ENCODE peak calls at places on chromosomes 1 and 21, in six cellular contexts. S is gastrocnemius medialis, L is hepatocyte, I is neural crest cell, Q is AG10803, V is cardiac muscle cell. U is an unnamed sample.

GRCh38 chr1:203202431-203203245 is 16.1 kb upstream of the CHI3L1 start:
- DNase-seq in S (peak), L (peak), I (no peak), Q (peak), V (no peak), U (no peak)

GRCh38 chr1:238658766-238659165 is 727.6 kb upstream of the CHRM3 start:
- DNase-seq in S (no peak), L (peak), I (no peak), Q (peak), V (peak), U (no peak)

GRCh38 chr1:223827193-223827663 is 18.5 kb downstream of the TP53BP2 start:
- DNase-seq in S (no peak), L (no peak), I (no peak), Q (no peak), V (no peak), U (no peak)

GRCh38 chr1:12078938-12079861 is 16.1 kb downstream of the TNFRSF8 start:
- DNase-seq in S (no peak), L (peak), I (peak), Q (peak), V (peak), U (peak)

GRCh38 chr21:35457097-35457496 is 408.0 kb upstream of the RUNX1 start:
- DNase-seq in S (no peak), L (no peak), I (no peak), Q (no peak), V (no peak), U (no peak)

GRCh38 chr1:201648066-201648910 is 109.4 kb downstream of the NAV1 start:
- DNase-seq in S (no peak), L (peak), I (peak), Q (peak), V (peak), U (peak)

GRCh38 chr1:26373281-26373680 is 731 bp upstream of the ZNF683 start:
- DNase-seq in S (no peak), L (no peak), I (no peak), Q (no peak), V (no peak), U (no peak)

GRCh38 chr1:5637171-5637570 is 355.1 kb downstream of the NPHP4 start:
- DNase-seq in S (no peak), L (no peak), I (no peak), Q (no peak), V (no peak), U (no peak)

GRCh38 chr1:219215477-219215876 is 41.8 kb downstream of the LYPLAL1 start:
- DNase-seq in S (no peak), L (no peak), I (no peak), Q (no peak), V (no peak), U (no peak)

GRCh38 chr1:43067856-43068751 is 104.0 kb downstream of the EBNA1BP2 start:
- DNase-seq in S (no peak), L (no peak), I (no peak), Q (no peak), V (no peak), U (no peak)

GRCh38 chr1:63289135-63289534 is 33.2 kb upstream of the FOXD3 start:
- DNase-seq in S (no peak), L (no peak), I (no peak), Q (no peak), V (no peak), U (no peak)

GRCh38 chr21:37165606-37166005 is 92.6 kb downstream of the TTC3 start:
- DNase-seq in S (no peak), L (no peak), I (no peak), Q (peak), V (no peak), U (no peak)

GRCh38 chr1:228379165-228379460 is 27.5 kb downstream of the TRIM11 start:
- DNase-seq in S (no peak), L (peak), I (no peak), Q (peak), V (peak), U (no peak)

GRCh38 chr1:181664543-181664942 is 181.2 kb downstream of the CACNA1E start:
- DNase-seq in S (no peak), L (no peak), I (no peak), Q (no peak), V (no peak), U (no peak)

GRCh38 chr1:67795179-67795916 is 37.9 kb downstream of the GNG12 start:
- DNase-seq in S (no peak), L (no peak), I (no peak), Q (no peak), V (no peak), U (no peak)

GRCh38 chr1:105210747-105211146 is 1461.0 kb downstream of the AMY1C start:
- DNase-seq in S (no peak), L (no peak), I (no peak), Q (no peak), V (no peak), U (no peak)

GRCh38 chr1:235473808-235474207 is 30.4 kb downstream of the B3GALNT2 start:
- DNase-seq in S (no peak), L (no peak), I (no peak), Q (no peak), V (no peak), U (no peak)

GRCh38 chr1:2194319-2194897 is at the start of gene FAAP20:
- DNase-seq in S (peak), L (peak), I (peak), Q (peak), V (peak), U (peak)

GRCh38 chr21:35838987-35839763 is 221.2 kb downstream of the SETD4 start:
- DNase-seq in S (no peak), L (no peak), I (no peak), Q (no peak), V (no peak), U (no peak)

GRCh38 chr1:89100366-89100765 is 25.5 kb downstream of the GBP2 start:
- DNase-seq in S (no peak), L (no peak), I (no peak), Q (no peak), V (peak), U (no peak)

GRCh38 chr1:42214447-42214871 is 49.9 kb upstream of the GUCA2A start:
- DNase-seq in S (peak), L (peak), I (no peak), Q (peak), V (no peak), U (no peak)

GRCh38 chr1:227918736-227919135 is 29.0 kb downstream of the WNT9A start:
- DNase-seq in S (no peak), L (no peak), I (no peak), Q (no peak), V (no peak), U (no peak)

GRCh38 chr1:89351622-89352311 is 12.1 kb upstream of the GBP6 start:
- DNase-seq in S (no peak), L (no peak), I (no peak), Q (peak), V (no peak), U (no peak)

GRCh38 chr1:27611450-27611849 is 7.5 kb upstream of the AHDC1 start:
- DNase-seq in S (no peak), L (no peak), I (no peak), Q (no peak), V (no peak), U (no peak)

GRCh38 chr1:224357626-224358124 is 996 bp downstream of the CNIH4 start:
- DNase-seq in S (no peak), L (peak), I (no peak), Q (peak), V (no peak), U (no peak)

GRCh38 chr1:201088901-201089525 is 23.2 kb downstream of the CACNA1S start:
- DNase-seq in S (no peak), L (no peak), I (no peak), Q (no peak), V (no peak), U (no peak)

GRCh38 chr1:182337736-182338571 is 53.6 kb downstream of the GLUL start:
- DNase-seq in S (peak), L (no peak), I (no peak), Q (peak), V (no peak), U (no peak)

GRCh38 chr1:112911506-112911905 is 44.5 kb downstream of the SLC16A1 start:
- DNase-seq in S (no peak), L (no peak), I (no peak), Q (no peak), V (no peak), U (no peak)

GRCh38 chr1:183652547-183653467 is at the start of gene APOBEC4:
- DNase-seq in S (no peak), L (peak), I (no peak), Q (no peak), V (no peak), U (no peak)

GRCh38 chr1:2046225-2046917 is 3.8 kb upstream of the PRKCZ start:
- DNase-seq in S (no peak), L (peak), I (peak), Q (no peak), V (peak), U (peak)

GRCh38 chr1:109265741-109266330 is 16.5 kb downstream of the CELSR2 start:
- DNase-seq in S (no peak), L (no peak), I (no peak), Q (no peak), V (no peak), U (no peak)

GRCh38 chr1:115496904-115497527 is 144.8 kb upstream of the VANGL1 start:
- DNase-seq in S (no peak), L (peak), I (no peak), Q (peak), V (no peak), U (no peak)

GRCh38 chr1:117058810-117059209 is 1.3 kb upstream of the TTF2 start:
- DNase-seq in S (no peak), L (no peak), I (no peak), Q (no peak), V (no peak), U (no peak)

GRCh38 chr21:34722684-34723300 is 54.0 kb downstream of the CLIC6 start:
- DNase-seq in S (no peak), L (no peak), I (peak), Q (no peak), V (no peak), U (peak)

GRCh38 chr1:117017062-117017461 is 15.5 kb downstream of the CD101 start:
- DNase-seq in S (no peak), L (no peak), I (no peak), Q (no peak), V (no peak), U (no peak)

GRCh38 chr1:3423245-3423829 is 31.1 kb upstream of the ARHGEF16 start:
- DNase-seq in S (no peak), L (peak), I (no peak), Q (no peak), V (peak), U (no peak)

GRCh38 chr1:40392206-40392605 is 18.7 kb downstream of the SMAP2 start:
- DNase-seq in S (no peak), L (no peak), I (no peak), Q (peak), V (no peak), U (no peak)

GRCh38 chr1:155003227-155003765 is 694 bp downstream of the ZBTB7B start:
- DNase-seq in S (no peak), L (peak), I (no peak), Q (no peak), V (peak), U (no peak)

GRCh38 chr21:38914531-38915385 is 109.0 kb downstream of the ETS2 start:
- DNase-seq in S (no peak), L (peak), I (no peak), Q (no peak), V (peak), U (no peak)

GRCh38 chr1:17696417-17697301 is 58.5 kb upstream of the ACTL8 start:
- DNase-seq in S (no peak), L (peak), I (no peak), Q (peak), V (peak), U (no peak)
- TF ChIP-seq CTCF in S (no peak), L (peak), I (peak), Q (peak), V (peak), U (no peak)

GRCh38 chr1:85756864-85757263 is 48.6 kb upstream of the ZNHIT6 start:
- DNase-seq in S (no peak), L (no peak), I (no peak), Q (no peak), V (no peak), U (no peak)
- TF ChIP-seq CTCF in S (no peak), L (no peak), I (no peak), Q (no peak), V (no peak), U (no peak)

DNA sequence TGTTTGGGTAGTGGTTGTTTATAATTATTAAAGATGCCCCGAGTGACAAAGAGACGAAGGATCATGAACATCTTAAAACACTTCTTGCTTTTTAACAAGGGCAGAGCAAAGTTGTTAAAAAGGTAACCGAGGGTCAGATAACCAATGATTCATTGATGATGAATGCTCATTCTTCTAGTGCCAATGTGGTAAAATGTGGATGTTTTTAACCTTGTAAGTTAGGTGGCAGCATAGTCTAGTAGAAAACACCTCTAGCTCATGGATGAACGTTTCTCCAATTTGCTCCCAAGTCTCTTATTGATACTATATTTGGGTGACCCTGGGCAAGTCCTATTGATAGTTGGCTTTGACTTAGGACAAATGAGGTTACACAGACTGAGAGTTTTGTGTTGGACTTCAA is 167.9 kb downstream of the KIF26B start:
- DNase-seq in S (no peak), L (no peak), I (no peak), Q (peak), V (no peak), U (no peak)
- TF ChIP-seq CTCF in S (no peak), L (peak), I (no peak), Q (no peak), V (no peak), U (no peak)

GRCh38 chr1:22665752-22666151 is 12.7 kb downstream of the C1QB start:
- DNase-seq in S (no peak), L (peak), I (peak), Q (peak), V (peak), U (no peak)
- TF ChIP-seq CTCF in S (no peak), L (peak), I (peak), Q (peak), V (peak), U (no peak)

GRCh38 chr1:56967900-56968832 is 2.4 kb upstream of the C8B start:
- DNase-seq in S (no peak), L (peak), I (peak), Q (no peak), V (peak), U (no peak)
- TF ChIP-seq CTCF in S (peak), L (peak), I (peak), Q (peak), V (peak), U (peak)

GRCh38 chr1:160167580-160167979 is 16.2 kb downstream of the ATP1A4 start:
- DNase-seq in S (no peak), L (no peak), I (no peak), Q (no peak), V (no peak), U (no peak)
- TF ChIP-seq CTCF in S (no peak), L (no peak), I (no peak), Q (no peak), V (no peak), U (no peak)